ENCODE peak calls at places on chromosomes 16 and 17, in four cellular contexts. Q, I, H and K are unnamed samples.

GRCh38 chr17:80080081-80080480 is 21.3 kb upstream of the GAA start:
- DNase-seq in Q (no peak), I (no peak), H (no peak), K (no peak)

GRCh38 chr16:77822656-77823055 is 34.3 kb downstream of the VAT1L start:
- DNase-seq in Q (no peak), I (no peak), H (no peak), K (no peak)

GRCh38 chr16:23249830-23250229 is 52.3 kb upstream of the SCNN1B start:
- DNase-seq in Q (no peak), I (no peak), H (no peak), K (no peak)

GRCh38 chr16:85539084-85539483 is 74.0 kb upstream of the GSE1 start:
- DNase-seq in Q (no peak), I (no peak), H (no peak), K (no peak)

GRCh38 chr16:21599994-21600773 is 807 bp downstream of the METTL9 start:
- DNase-seq in Q (no peak), I (peak; percentile 76), H (no peak), K (no peak)

GRCh38 chr16:69039333-69039941 is 66.0 kb upstream of the HAS3 start:
- DNase-seq in Q (no peak), I (peak; percentile 30), H (no peak), K (no peak)

GRCh38 chr17:42120161-42121065 is 754 bp downstream of the KAT2A start:
- DNase-seq in Q (no peak), I (no peak), H (no peak), K (no peak)

GRCh38 chr16:5041604-5042133 is 7.9 kb upstream of the NAGPA start:
- DNase-seq in Q (no peak), I (peak; percentile 84), H (peak; percentile 17), K (no peak)

GRCh38 chr17:67365762-67366192 is 600 bp downstream of the PSMD12 start:
- DNase-seq in Q (no peak), I (peak; percentile 65), H (no peak), K (no peak)

GRCh38 chr16:11114366-11115164 is 141.4 kb downstream of the SOCS1 start:
- DNase-seq in Q (no peak), I (no peak), H (no peak), K (no peak)

GRCh38 chr17:70060415-70060814 is 14.6 kb upstream of the KCNJ16 start:
- DNase-seq in Q (peak; percentile 10), I (no peak), H (no peak), K (no peak)

GRCh38 chr17:51152766-51153209 is 571 bp upstream of the NME1 start:
- DNase-seq in Q (no peak), I (no peak), H (no peak), K (no peak)

GRCh38 chr17:9292563-9292941 is 271.2 kb downstream of the NTN1 start:
- DNase-seq in Q (no peak), I (no peak), H (no peak), K (no peak)

GRCh38 chr16:27816561-27816960 is 247.0 kb downstream of the GSG1L start:
- DNase-seq in Q (no peak), I (no peak), H (no peak), K (no peak)

GRCh38 chr16:27806986-27807385 is 256.5 kb downstream of the GSG1L start:
- DNase-seq in Q (no peak), I (no peak), H (no peak), K (no peak)

GRCh38 chr16:27817038-27817437 is 246.5 kb downstream of the GSG1L start:
- DNase-seq in Q (no peak), I (no peak), H (no peak), K (no peak)

GRCh38 chr16:27813591-27813990 is 249.9 kb downstream of the GSG1L start:
- DNase-seq in Q (no peak), I (no peak), H (no peak), K (no peak)

DNA sequence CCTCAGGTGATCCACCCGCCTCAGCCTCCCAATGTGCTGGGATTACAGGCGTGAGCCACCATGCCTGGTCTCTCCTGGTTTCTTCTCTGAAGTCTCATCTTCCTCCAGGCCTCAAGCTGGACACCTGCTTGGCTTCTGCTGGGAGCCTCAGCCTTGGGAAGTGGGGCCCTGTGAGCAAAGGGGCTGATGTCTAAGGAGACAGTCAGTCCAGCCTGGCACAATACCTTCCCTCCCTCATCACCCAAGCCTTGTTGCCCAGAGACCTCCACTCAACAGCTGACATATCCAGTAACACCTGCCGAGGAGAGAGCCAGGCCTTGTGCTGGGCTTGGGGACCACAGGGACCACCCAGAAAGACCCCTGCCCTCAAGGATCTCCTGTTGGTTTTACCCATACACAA is 251.6 kb downstream of the GSG1L start:
- DNase-seq in Q (no peak), I (no peak), H (no peak), K (no peak)
- TF ChIP-seq CTCF in Q (no peak), I (no peak), H (no peak), K (no peak)

GRCh38 chr17:7311110-7311698 is 3.8 kb downstream of the EIF5A start:
- DNase-seq in Q (no peak), I (no peak), H (no peak), K (no peak)

GRCh38 chr17:7313890-7314718 is 1.1 kb downstream of the GPS2 start:
- DNase-seq in Q (no peak), I (no peak), H (no peak), K (no peak)

GRCh38 chr17:7312432-7313027 is 2.6 kb downstream of the GPS2 start:
- DNase-seq in Q (no peak), I (no peak), H (no peak), K (no peak)

GRCh38 chr17:7314719-7315569 is at the start of gene GPS2:
- DNase-seq in Q (no peak), I (peak; percentile 93), H (no peak), K (no peak)

GRCh38 chr17:7313028-7313889 is 1.9 kb downstream of the GPS2 start:
- DNase-seq in Q (no peak), I (peak; percentile 36), H (no peak), K (no peak)
- TF ChIP-seq CTCF in Q (no peak), I (peak; percentile 41), H (no peak), K (no peak)

DNA sequence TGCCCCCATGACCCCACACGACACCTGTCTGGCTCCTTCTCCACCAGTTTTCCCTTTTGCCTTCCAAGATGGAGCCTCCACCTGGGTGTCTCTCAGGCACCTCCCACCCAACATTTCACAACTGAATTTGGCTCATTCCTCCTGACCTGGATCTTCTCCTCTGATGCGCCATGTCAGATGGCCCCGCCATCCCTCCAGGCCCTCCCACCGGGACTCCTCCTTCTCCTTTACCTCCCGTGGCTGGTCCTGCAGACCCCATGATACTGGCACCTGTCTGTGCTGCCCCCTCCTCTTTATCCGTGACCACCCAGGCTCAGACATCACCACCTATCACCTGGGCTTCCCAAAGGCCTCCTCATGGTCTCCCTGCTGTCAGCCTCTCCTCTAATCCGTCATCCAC is 4.7 kb downstream of the TRPV3 start:
- DNase-seq in Q (no peak), I (no peak), H (no peak), K (no peak)
- TF ChIP-seq CTCF in Q (no peak), I (no peak), H (no peak), K (no peak)

GRCh38 chr16:27378871-27379580 is 22.9 kb upstream of the IL21R start:
- DNase-seq in Q (no peak), I (no peak), H (no peak), K (no peak)

GRCh38 chr16:27373312-27373711 is 28.7 kb upstream of the IL21R start:
- DNase-seq in Q (no peak), I (no peak), H (no peak), K (no peak)

GRCh38 chr16:27374231-27374793 is 27.7 kb upstream of the IL21R start:
- DNase-seq in Q (no peak), I (no peak), H (no peak), K (no peak)

GRCh38 chr16:27377666-27378485 is 24.1 kb upstream of the IL21R start:
- DNase-seq in Q (no peak), I (no peak), H (no peak), K (no peak)

GRCh38 chr16:27374794-27375499 is 27.0 kb upstream of the IL21R start:
- DNase-seq in Q (peak; percentile 55), I (peak; percentile 63), H (no peak), K (no peak)
- TF ChIP-seq CTCF in Q (peak; percentile 66), I (peak; percentile 39), H (peak; percentile 51), K (peak; percentile 44)